ENCODE peak calls at places on chromosomes 12 and 14, in five cellular contexts. V is WTC11, R is fibroblast of lung, I is posterior cingulate gyrus, C is non-pigmented ciliary epithelial cell. K is an unnamed sample.

GRCh38 chr12:88235183-88235833 is 93.2 kb downstream of the TMTC3 start:
- DNase-seq in V (no peak), R (no peak), I (no peak), C (no peak), K (no peak)

GRCh38 chr14:56501909-56502530 is 77.6 kb upstream of the TMEM260 start:
- DNase-seq in V (no peak), R (no peak), I (no peak), C (no peak), K (no peak)

GRCh38 chr14:68028075-68028474 is 208.5 kb downstream of the RAD51B start:
- DNase-seq in V (no peak), R (no peak), I (no peak), C (no peak), K (no peak)

GRCh38 chr14:42965512-42965911 is 1358.8 kb downstream of the LRFN5 start:
- DNase-seq in V (no peak), R (no peak), I (no peak), C (no peak), K (no peak)

GRCh38 chr12:28137414-28137813 is 52.8 kb upstream of the CCDC91 start:
- DNase-seq in V (no peak), R (no peak), I (no peak), C (no peak), K (no peak)

GRCh38 chr14:103518416-103519042 is 4.1 kb downstream of the CKB start:
- DNase-seq in V (peak), R (no peak), I (peak), C (no peak), K (peak)

GRCh38 chr12:70645494-70646317 is 8.5 kb upstream of the PTPRB start:
- DNase-seq in V (no peak), R (peak), I (no peak), C (peak), K (no peak)

GRCh38 chr14:93544212-93544611 is 113.5 kb downstream of the UNC79 start:
- DNase-seq in V (no peak), R (no peak), I (no peak), C (no peak), K (no peak)

GRCh38 chr14:90654831-90655276 is 161.4 kb downstream of the TTC7B start:
- DNase-seq in V (no peak), R (peak), I (no peak), C (no peak), K (no peak)

GRCh38 chr14:70907172-70907995 is at the start of gene PCNX1:
- DNase-seq in V (peak), R (peak), I (peak), C (no peak), K (peak)

GRCh38 chr14:99026471-99026870 is 245.5 kb downstream of the BCL11B start:
- DNase-seq in V (no peak), R (no peak), I (no peak), C (no peak), K (no peak)

GRCh38 chr14:44113769-44114730 is 393.0 kb downstream of the FSCB start:
- DNase-seq in V (no peak), R (no peak), I (no peak), C (no peak), K (no peak)

GRCh38 chr12:18643673-18644072 is 94.1 kb downstream of the PLCZ1 start:
- DNase-seq in V (no peak), R (peak), I (no peak), C (peak), K (no peak)

GRCh38 chr14:49897965-49898364 is 5.1 kb downstream of the ARF6 start:
- DNase-seq in V (no peak), R (no peak), I (no peak), C (no peak), K (no peak)

GRCh38 chr14:100339757-100340453 is 16.8 kb downstream of the SLC25A47 start:
- DNase-seq in V (no peak), R (no peak), I (no peak), C (no peak), K (no peak)

GRCh38 chr12:123105427-123105826 is 45.5 kb downstream of the PITPNM2 start:
- DNase-seq in V (peak), R (no peak), I (no peak), C (no peak), K (no peak)

GRCh38 chr14:95370076-95370475 is 50.4 kb upstream of the CLMN start:
- DNase-seq in V (no peak), R (no peak), I (no peak), C (no peak), K (no peak)

K was measured in cerebellum.